ENCODE peak calls at places on chromosomes 2 and 18, in eight cellular contexts. One of them, this sample, is unnamed. For H3K27me3, the result is how much of the 10 kb centered on the place peaks cover.

GRCh38 chr2:160474891-160475795 is 18.5 kb downstream of the RBMS1 start:
- DNase-seq in heart right ventricle: no peak
- DNase-seq in CD8-positive, alpha-beta T cell: no peak
- DNase-seq in aorta: no peak
- DNase-seq in dorsolateral prefrontal cortex: no peak
- DNase-seq in fibroblast of lung: peak
- DNase-seq in neural progenitor cell: no peak
- DNase-seq in tibial artery: no peak
- DNase-seq in this sample: no peak

GRCh38 chr2:226995625-226996041 is 159.8 kb downstream of the RHBDD1 start:
- DNase-seq in neural progenitor cell: no peak
- DNase-seq in heart right ventricle: peak
- DNase-seq in dorsolateral prefrontal cortex: no peak
- DNase-seq in fibroblast of lung: peak
- DNase-seq in tibial artery: no peak
- DNase-seq in CD8-positive, alpha-beta T cell: no peak
- DNase-seq in aorta: peak
- DNase-seq in this sample: no peak

GRCh38 chr18:44957440-44957839 is 276.8 kb downstream of the SETBP1 start:
- DNase-seq in dorsolateral prefrontal cortex: no peak
- DNase-seq in neural progenitor cell: no peak
- DNase-seq in heart right ventricle: no peak
- DNase-seq in CD8-positive, alpha-beta T cell: no peak
- DNase-seq in fibroblast of lung: no peak
- DNase-seq in tibial artery: no peak
- DNase-seq in aorta: no peak
- DNase-seq in this sample: no peak

GRCh38 chr2:105744091-105744908 is 412 bp upstream of the NCK2 start:
- DNase-seq in neural progenitor cell: peak
- DNase-seq in dorsolateral prefrontal cortex: no peak
- DNase-seq in fibroblast of lung: peak
- DNase-seq in tibial artery: no peak
- DNase-seq in aorta: peak
- DNase-seq in CD8-positive, alpha-beta T cell: peak
- DNase-seq in heart right ventricle: peak
- DNase-seq in this sample: peak

GRCh38 chr2:155867564-155867963 is 465.0 kb downstream of the NR4A2 start:
- DNase-seq in aorta: no peak
- DNase-seq in heart right ventricle: no peak
- DNase-seq in neural progenitor cell: no peak
- DNase-seq in CD8-positive, alpha-beta T cell: no peak
- DNase-seq in fibroblast of lung: no peak
- DNase-seq in dorsolateral prefrontal cortex: no peak
- DNase-seq in tibial artery: no peak
- DNase-seq in this sample: no peak

GRCh38 chr18:1048048-1048447 is 143.4 kb downstream of the ADCYAP1 start:
- DNase-seq in aorta: no peak
- DNase-seq in tibial artery: no peak
- DNase-seq in heart right ventricle: no peak
- DNase-seq in CD8-positive, alpha-beta T cell: no peak
- DNase-seq in fibroblast of lung: peak
- DNase-seq in neural progenitor cell: no peak
- DNase-seq in dorsolateral prefrontal cortex: no peak
- DNase-seq in this sample: no peak

GRCh38 chr2:179837408-179837807 is 24.0 kb downstream of the ZNF385B start:
- DNase-seq in aorta: no peak
- DNase-seq in tibial artery: no peak
- DNase-seq in neural progenitor cell: no peak
- DNase-seq in CD8-positive, alpha-beta T cell: no peak
- DNase-seq in heart right ventricle: no peak
- DNase-seq in dorsolateral prefrontal cortex: no peak
- DNase-seq in fibroblast of lung: peak
- DNase-seq in this sample: no peak

GRCh38 chr2:13558368-13558767 is 841.6 kb downstream of the TRIB2 start:
- DNase-seq in fibroblast of lung: peak
- DNase-seq in neural progenitor cell: no peak
- DNase-seq in dorsolateral prefrontal cortex: no peak
- DNase-seq in heart right ventricle: no peak
- DNase-seq in CD8-positive, alpha-beta T cell: no peak
- DNase-seq in tibial artery: no peak
- DNase-seq in aorta: no peak
- DNase-seq in this sample: peak

GRCh38 chr18:49447810-49448745 is 12.4 kb downstream of the DYM start:
- DNase-seq in tibial artery: no peak
- DNase-seq in heart right ventricle: no peak
- DNase-seq in aorta: no peak
- DNase-seq in fibroblast of lung: peak
- DNase-seq in CD8-positive, alpha-beta T cell: peak
- DNase-seq in neural progenitor cell: peak
- DNase-seq in dorsolateral prefrontal cortex: no peak
- DNase-seq in this sample: peak

GRCh38 chr18:34773961-34774754 is 64.1 kb downstream of the DTNA start:
- DNase-seq in aorta: peak
- DNase-seq in tibial artery: peak
- DNase-seq in fibroblast of lung: peak
- DNase-seq in heart right ventricle: peak
- DNase-seq in CD8-positive, alpha-beta T cell: no peak
- DNase-seq in dorsolateral prefrontal cortex: peak
- DNase-seq in neural progenitor cell: no peak
- DNase-seq in this sample: peak

GRCh38 chr2:20438334-20439192 is 8.3 kb upstream of the RHOB start:
- DNase-seq in fibroblast of lung: peak
- DNase-seq in aorta: no peak
- DNase-seq in neural progenitor cell: no peak
- DNase-seq in heart right ventricle: no peak
- DNase-seq in dorsolateral prefrontal cortex: no peak
- DNase-seq in tibial artery: peak
- DNase-seq in CD8-positive, alpha-beta T cell: no peak
- DNase-seq in this sample: peak

GRCh38 chr18:28735731-28736130 is 558.8 kb upstream of the CDH2 start:
- DNase-seq in aorta: no peak
- DNase-seq in tibial artery: no peak
- DNase-seq in fibroblast of lung: peak
- DNase-seq in dorsolateral prefrontal cortex: no peak
- DNase-seq in neural progenitor cell: no peak
- DNase-seq in CD8-positive, alpha-beta T cell: no peak
- DNase-seq in heart right ventricle: no peak
- DNase-seq in this sample: peak

GRCh38 chr18:59877366-59877765 is 22.4 kb upstream of the PMAIP1 start:
- DNase-seq in aorta: no peak
- DNase-seq in heart right ventricle: no peak
- DNase-seq in neural progenitor cell: no peak
- DNase-seq in tibial artery: no peak
- DNase-seq in fibroblast of lung: no peak
- DNase-seq in dorsolateral prefrontal cortex: no peak
- DNase-seq in CD8-positive, alpha-beta T cell: no peak
- DNase-seq in this sample: no peak

GRCh38 chr18:29028560-29028959 is 851.6 kb upstream of the CDH2 start:
- DNase-seq in fibroblast of lung: no peak
- DNase-seq in CD8-positive, alpha-beta T cell: no peak
- DNase-seq in dorsolateral prefrontal cortex: no peak
- DNase-seq in neural progenitor cell: no peak
- DNase-seq in tibial artery: no peak
- DNase-seq in heart right ventricle: no peak
- DNase-seq in aorta: no peak
- DNase-seq in this sample: no peak

GRCh38 chr2:181962142-181962541 is 23.5 kb upstream of the PPP1R1C start:
- DNase-seq in heart right ventricle: no peak
- DNase-seq in aorta: peak
- DNase-seq in neural progenitor cell: no peak
- DNase-seq in fibroblast of lung: no peak
- DNase-seq in CD8-positive, alpha-beta T cell: no peak
- DNase-seq in tibial artery: no peak
- DNase-seq in dorsolateral prefrontal cortex: no peak
- DNase-seq in this sample: no peak

GRCh38 chr2:226934546-226935243 is 98.8 kb downstream of the RHBDD1 start:
- DNase-seq in heart right ventricle: no peak
- DNase-seq in neural progenitor cell: no peak
- DNase-seq in CD8-positive, alpha-beta T cell: no peak
- DNase-seq in fibroblast of lung: peak
- DNase-seq in tibial artery: no peak
- DNase-seq in aorta: no peak
- DNase-seq in dorsolateral prefrontal cortex: no peak
- DNase-seq in this sample: no peak

GRCh38 chr2:145957929-145958328 is 1438.0 kb upstream of the ZEB2 start:
- DNase-seq in neural progenitor cell: no peak
- DNase-seq in heart right ventricle: no peak
- DNase-seq in dorsolateral prefrontal cortex: no peak
- DNase-seq in tibial artery: no peak
- DNase-seq in CD8-positive, alpha-beta T cell: no peak
- DNase-seq in fibroblast of lung: peak
- DNase-seq in aorta: no peak
- DNase-seq in this sample: no peak

GRCh38 chr2:74497777-74498499 is 1.5 kb downstream of the LBX2 start:
- DNase-seq in dorsolateral prefrontal cortex: no peak
- DNase-seq in aorta: no peak
- DNase-seq in fibroblast of lung: no peak
- DNase-seq in tibial artery: no peak
- DNase-seq in CD8-positive, alpha-beta T cell: no peak
- DNase-seq in heart right ventricle: peak
- DNase-seq in neural progenitor cell: peak
- DNase-seq in this sample: peak

GRCh38 chr2:221596192-221596591 is 24.1 kb upstream of the EPHA4 start:
- DNase-seq in heart right ventricle: no peak
- DNase-seq in tibial artery: no peak
- DNase-seq in CD8-positive, alpha-beta T cell: no peak
- DNase-seq in aorta: no peak
- DNase-seq in neural progenitor cell: no peak
- DNase-seq in dorsolateral prefrontal cortex: no peak
- DNase-seq in fibroblast of lung: peak
- DNase-seq in this sample: no peak

GRCh38 chr2:23637011-23637778 is 252.2 kb downstream of the KLHL29 start:
- DNase-seq in neural progenitor cell: peak
- DNase-seq in fibroblast of lung: peak
- DNase-seq in aorta: no peak
- DNase-seq in dorsolateral prefrontal cortex: no peak
- DNase-seq in heart right ventricle: no peak
- DNase-seq in tibial artery: peak
- DNase-seq in CD8-positive, alpha-beta T cell: no peak
- DNase-seq in this sample: no peak

GRCh38 chr2:23633966-23634365 is 249.0 kb downstream of the KLHL29 start:
- DNase-seq in aorta: peak
- DNase-seq in fibroblast of lung: no peak
- DNase-seq in CD8-positive, alpha-beta T cell: no peak
- DNase-seq in dorsolateral prefrontal cortex: no peak
- DNase-seq in tibial artery: no peak
- DNase-seq in heart right ventricle: no peak
- DNase-seq in neural progenitor cell: no peak
- DNase-seq in this sample: no peak

GRCh38 chr2:23639406-23639982 is 254.5 kb downstream of the KLHL29 start:
- DNase-seq in dorsolateral prefrontal cortex: no peak
- DNase-seq in heart right ventricle: no peak
- DNase-seq in neural progenitor cell: no peak
- DNase-seq in tibial artery: no peak
- DNase-seq in fibroblast of lung: no peak
- DNase-seq in aorta: no peak
- DNase-seq in CD8-positive, alpha-beta T cell: no peak
- DNase-seq in this sample: no peak

GRCh38 chr2:23635666-23636340 is 250.8 kb downstream of the KLHL29 start:
- DNase-seq in fibroblast of lung: no peak
- DNase-seq in heart right ventricle: no peak
- DNase-seq in neural progenitor cell: no peak
- DNase-seq in aorta: peak
- DNase-seq in CD8-positive, alpha-beta T cell: no peak
- DNase-seq in dorsolateral prefrontal cortex: no peak
- DNase-seq in tibial artery: no peak
- DNase-seq in this sample: no peak

GRCh38 chr2:23636412-23636811 is 251.4 kb downstream of the KLHL29 start:
- DNase-seq in heart right ventricle: no peak
- DNase-seq in CD8-positive, alpha-beta T cell: no peak
- DNase-seq in neural progenitor cell: peak
- DNase-seq in aorta: peak
- DNase-seq in tibial artery: peak
- DNase-seq in fibroblast of lung: peak
- DNase-seq in dorsolateral prefrontal cortex: peak
- DNase-seq in this sample: no peak
- H3K27ac ChIP-seq in heart right ventricle: peak
- H3K27ac ChIP-seq in CD8-positive, alpha-beta T cell: no peak
- H3K27ac ChIP-seq in neural progenitor cell: no peak
- H3K27ac ChIP-seq in aorta: no peak
- H3K27ac ChIP-seq in tibial artery: peak
- H3K27ac ChIP-seq in fibroblast of lung: no peak
- H3K27ac ChIP-seq in dorsolateral prefrontal cortex: peak
- H3K27ac ChIP-seq in this sample: no peak

DNA sequence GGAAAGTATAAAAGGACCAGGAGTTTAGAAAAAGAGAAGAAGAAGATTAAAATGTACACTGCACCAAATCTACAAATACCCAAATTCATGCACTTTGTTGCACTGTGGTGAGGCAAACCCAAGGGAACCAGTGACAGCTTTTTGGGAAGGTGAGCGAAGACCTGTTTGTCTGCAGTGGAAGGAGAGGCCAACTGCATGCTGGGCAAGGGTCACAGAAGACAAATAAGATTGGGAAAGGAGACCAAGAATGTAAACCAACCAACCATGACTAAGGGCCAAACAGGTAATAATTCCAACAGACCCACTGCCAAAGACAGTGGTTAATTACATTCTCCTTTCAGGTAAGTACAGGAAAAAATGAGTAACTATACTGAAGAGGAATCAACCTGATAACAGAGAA is 202.8 kb downstream of the STK39 start:
- DNase-seq in dorsolateral prefrontal cortex: no peak
- DNase-seq in tibial artery: no peak
- DNase-seq in fibroblast of lung: no peak
- DNase-seq in aorta: no peak
- DNase-seq in CD8-positive, alpha-beta T cell: no peak
- DNase-seq in neural progenitor cell: no peak
- DNase-seq in heart right ventricle: no peak
- DNase-seq in this sample: no peak
- H3K27me3 ChIP-seq in dorsolateral prefrontal cortex: under half
- H3K27me3 ChIP-seq in tibial artery: under half
- H3K27me3 ChIP-seq in fibroblast of lung: under half
- H3K27me3 ChIP-seq in aorta: under half
- H3K27me3 ChIP-seq in CD8-positive, alpha-beta T cell: under half
- H3K27me3 ChIP-seq in neural progenitor cell: under half
- H3K27me3 ChIP-seq in heart right ventricle: under half
- H3K27me3 ChIP-seq in this sample: under half

GRCh38 chr18:12059334-12060181 is 34.1 kb upstream of the ANKRD62 start:
- DNase-seq in heart right ventricle: no peak
- DNase-seq in neural progenitor cell: no peak
- DNase-seq in aorta: no peak
- DNase-seq in fibroblast of lung: no peak
- DNase-seq in CD8-positive, alpha-beta T cell: no peak
- DNase-seq in tibial artery: no peak
- DNase-seq in dorsolateral prefrontal cortex: no peak
- DNase-seq in this sample: no peak
- H3K4me3 ChIP-seq in heart right ventricle: no peak
- H3K4me3 ChIP-seq in neural progenitor cell: no peak
- H3K4me3 ChIP-seq in aorta: no peak
- H3K4me3 ChIP-seq in fibroblast of lung: no peak
- H3K4me3 ChIP-seq in CD8-positive, alpha-beta T cell: no peak
- H3K4me3 ChIP-seq in tibial artery: no peak
- H3K4me3 ChIP-seq in dorsolateral prefrontal cortex: no peak
- H3K4me3 ChIP-seq in this sample: no peak

DNA sequence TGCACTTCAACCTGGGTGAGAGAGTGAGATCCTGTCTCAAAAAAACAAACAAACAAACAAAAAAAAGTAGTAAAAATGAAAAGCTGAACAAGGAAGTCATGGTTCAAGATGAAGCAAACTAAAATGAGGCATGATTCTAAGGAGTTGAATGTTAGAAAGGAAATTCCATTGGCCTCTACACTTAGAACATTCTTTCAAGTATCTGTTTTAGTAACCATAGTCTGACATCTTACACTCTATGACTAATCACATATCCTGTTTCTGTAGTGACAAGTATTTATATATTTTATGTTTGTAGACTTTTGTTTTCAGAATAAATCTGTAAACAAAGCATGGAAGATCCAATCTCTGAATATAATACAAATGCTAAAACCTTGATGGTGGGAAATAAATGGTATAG is 164.1 kb downstream of the KIAA1328 start:
- DNase-seq in heart right ventricle: no peak
- DNase-seq in fibroblast of lung: peak
- DNase-seq in CD8-positive, alpha-beta T cell: no peak
- DNase-seq in aorta: no peak
- DNase-seq in dorsolateral prefrontal cortex: no peak
- DNase-seq in tibial artery: no peak
- DNase-seq in neural progenitor cell: no peak
- DNase-seq in this sample: no peak
- H3K27ac ChIP-seq in heart right ventricle: no peak
- H3K27ac ChIP-seq in fibroblast of lung: no peak
- H3K27ac ChIP-seq in CD8-positive, alpha-beta T cell: no peak
- H3K27ac ChIP-seq in aorta: no peak
- H3K27ac ChIP-seq in dorsolateral prefrontal cortex: no peak
- H3K27ac ChIP-seq in tibial artery: no peak
- H3K27ac ChIP-seq in neural progenitor cell: no peak
- H3K27ac ChIP-seq in this sample: no peak